ENCODE peak calls at places on chromosomes 11 and 22, in five cellular contexts. K is nephron progenitor cell; Q is effector memory CD4-positive, alpha-beta T cell; X is mammary epithelial cell; L is hippocampal formation. M is an unnamed sample.

GRCh38 chr11:134843020-134843419 is 431.0 kb upstream of the B3GAT1 start:
- DNase-seq in L (no peak), X (no peak), Q (no peak), K (no peak), M (no peak)

GRCh38 chr22:41833369-41834004 is 582 bp downstream of the SREBF2 start:
- DNase-seq in L (no peak), X (peak; percentile 44), K (peak; percentile 64), Q (peak; percentile 38), M (no peak)

GRCh38 chr11:129237880-129238638 is 45.9 kb upstream of the ARHGAP32 start:
- DNase-seq in K (no peak), L (no peak), X (no peak), Q (no peak), M (no peak)

GRCh38 chr22:37032134-37032534 is 12.6 kb downstream of the MPST start:
- DNase-seq in X (no peak), K (no peak), Q (no peak), L (no peak), M (no peak)

GRCh38 chr11:113048820-113049555 is 87.8 kb downstream of the NCAM1 start:
- DNase-seq in K (no peak), X (peak; percentile 80), L (no peak), Q (no peak), M (peak; percentile 73)

GRCh38 chr11:65014146-65014960 is at the start of gene ARL2:
- DNase-seq in L (peak; percentile 30), Q (peak; percentile 2), K (no peak), X (peak; percentile 78), M (peak; percentile 77)

GRCh38 chr11:133606122-133606521 is 73.8 kb upstream of the OPCML start:
- DNase-seq in K (no peak), Q (no peak), L (no peak), X (no peak), M (no peak)

GRCh38 chr11:8784936-8785335 is 102.3 kb downstream of the RPL27A start:
- DNase-seq in L (no peak), Q (no peak), X (no peak), K (no peak), M (no peak)

GRCh38 chr22:35023692-35024363 is 42.1 kb upstream of the ISX start:
- DNase-seq in K (peak; percentile 96), Q (no peak), X (peak; percentile 32), L (no peak), M (peak; percentile 16)

M was measured in RWPE1.